ENCODE peak calls at places on chromosome 21, in nine cellular contexts. J is WTC11, X is fibroblast of the aortic adventitia, O is cardiac muscle cell, T is DND-41, P is IMR-90, U is colonic mucosa, Q is ovary, V is AG10803. Z is an unnamed sample.

GRCh38 chr21:35818597-35818996 is 241.7 kb downstream of the SETD4 start:
- DNase-seq in Q (no peak), T (peak), J (no peak), U (no peak), X (peak), O (no peak), V (no peak), P (no peak), Z (no peak)

GRCh38 chr21:33640697-33641338 is 723 bp downstream of the CRYZL1 start:
- DNase-seq in O (peak), Q (peak), V (peak), J (no peak), P (peak), U (peak), X (peak), T (peak), Z (no peak)

GRCh38 chr21:10272216-10272615 is 249.2 kb upstream of the TPTE start:
- DNase-seq in P (no peak), Q (no peak), O (no peak), U (no peak), X (no peak), J (no peak), T (no peak), V (no peak), Z (peak)

GRCh38 chr21:36461918-36462486 is 17.9 kb downstream of the CLDN14 start:
- DNase-seq in U (peak), X (no peak), V (no peak), T (no peak), J (no peak), P (no peak), O (no peak), Q (no peak), Z (no peak)

GRCh38 chr21:32814528-32814927 is 43.0 kb upstream of the PAXBP1 start:
- DNase-seq in U (no peak), V (no peak), J (no peak), T (no peak), Q (no peak), P (no peak), O (no peak), X (no peak), Z (no peak)

GRCh38 chr21:39232926-39233325 is 49.7 kb upstream of the PSMG1 start:
- DNase-seq in V (no peak), U (no peak), Q (no peak), J (no peak), X (peak), O (peak), P (peak), T (no peak), Z (no peak)

GRCh38 chr21:34743831-34744230 is 75.0 kb downstream of the CLIC6 start:
- DNase-seq in X (peak), U (peak), T (no peak), P (peak), V (peak), O (peak), J (no peak), Q (no peak), Z (no peak)

GRCh38 chr21:34983680-34984086 is 65.4 kb downstream of the RUNX1 start:
- DNase-seq in Q (no peak), J (no peak), U (no peak), T (peak), X (peak), O (no peak), P (peak), V (peak), Z (no peak)

GRCh38 chr21:10627316-10627863 is 106.0 kb downstream of the TPTE start:
- DNase-seq in O (no peak), J (no peak), P (no peak), T (no peak), Q (no peak), V (no peak), X (no peak), U (no peak), Z (no peak)

GRCh38 chr21:35473496-35473895 is 424.4 kb upstream of the RUNX1 start:
- DNase-seq in J (no peak), Q (no peak), O (no peak), U (no peak), V (no peak), P (no peak), X (no peak), T (peak), Z (no peak)

GRCh38 chr21:34807146-34807880 is 138.5 kb downstream of the CLIC6 start:
- DNase-seq in P (peak), J (no peak), V (peak), Q (no peak), O (peak), X (peak), T (no peak), U (no peak), Z (no peak)

GRCh38 chr21:38769253-38769780 is 36.4 kb upstream of the ETS2 start:
- DNase-seq in T (no peak), P (peak), O (peak), X (peak), J (no peak), U (no peak), Q (no peak), V (peak), Z (no peak)

GRCh38 chr21:36246080-36246631 is 73.8 kb upstream of the MORC3 start:
- DNase-seq in V (no peak), P (no peak), X (no peak), J (no peak), U (peak), T (no peak), O (no peak), Q (no peak), Z (no peak)

GRCh38 chr21:30044447-30045064 is 104.8 kb upstream of the GRIK1 start:
- DNase-seq in V (peak), Q (no peak), P (peak), X (peak), T (no peak), J (no peak), U (peak), O (peak), Z (peak)

GRCh38 chr21:14766241-14766640 is 220.1 kb upstream of the SAMSN1 start:
- DNase-seq in O (no peak), J (peak), X (no peak), V (no peak), U (no peak), Q (no peak), P (no peak), T (no peak), Z (no peak)

GRCh38 chr21:33684923-33685560 is 42.7 kb downstream of the ITSN1 start:
- DNase-seq in O (peak), U (no peak), Q (no peak), P (peak), V (no peak), X (peak), J (no peak), T (no peak), Z (no peak)

GRCh38 chr21:18369115-18369514 is 34.5 kb downstream of the TMPRSS15 start:
- DNase-seq in T (no peak), U (no peak), X (peak), Q (no peak), V (no peak), P (no peak), J (no peak), O (no peak), Z (peak)

GRCh38 chr21:35051287-35051818 is 2.3 kb upstream of the RUNX1 start:
- DNase-seq in Q (peak), T (peak), V (peak), J (peak), U (peak), X (peak), P (peak), O (peak), Z (peak)

GRCh38 chr21:41678944-41679343 is 87.9 kb downstream of the RIPK4 start:
- DNase-seq in T (no peak), V (peak), P (peak), J (peak), U (peak), O (peak), Q (peak), X (peak), Z (peak)

GRCh38 chr21:33642896-33643657 is 776 bp downstream of the ITSN1 start:
- DNase-seq in X (peak), U (peak), O (peak), V (peak), P (peak), J (peak), Q (peak), T (peak), Z (no peak)

GRCh38 chr21:39610705-39611104 is 2.0 kb upstream of the B3GALT5 start:
- DNase-seq in J (peak), U (peak), V (no peak), Q (no peak), O (no peak), P (no peak), T (no peak), X (no peak), Z (no peak)

GRCh38 chr21:41583274-41583790 is 75.4 kb upstream of the TMPRSS2 start:
- DNase-seq in J (no peak), Q (no peak), V (no peak), P (peak), T (no peak), U (no peak), O (no peak), X (no peak), Z (no peak)

GRCh38 chr21:33162436-33162921 is 67.3 kb upstream of the IFNAR2 start:
- DNase-seq in T (no peak), P (no peak), J (no peak), U (no peak), X (no peak), V (no peak), O (no peak), Q (no peak), Z (no peak)

GRCh38 chr21:15992171-15992570 is 262.4 kb downstream of the USP25 start:
- DNase-seq in P (peak), X (peak), J (no peak), U (no peak), V (no peak), Q (no peak), O (no peak), T (no peak), Z (no peak)

GRCh38 chr21:42223826-42224575 is 5.1 kb downstream of the ABCG1 start:
- DNase-seq in V (no peak), T (peak), O (no peak), X (no peak), Q (no peak), U (no peak), J (no peak), P (no peak), Z (no peak)

GRCh38 chr21:34129039-34129891 is 55.9 kb downstream of the MRPS6 start:
- DNase-seq in J (no peak), Q (peak), X (peak), O (peak), P (peak), V (peak), T (peak), U (peak), Z (peak)

GRCh38 chr21:10521091-10521598 is at the start of gene TPTE:
- DNase-seq in T (no peak), O (no peak), V (no peak), J (no peak), P (no peak), Q (no peak), X (no peak), U (no peak), Z (no peak)

GRCh38 chr21:41677671-41678015 is 89.2 kb downstream of the RIPK4 start:
- DNase-seq in J (no peak), X (no peak), V (no peak), T (no peak), U (no peak), Q (no peak), P (no peak), O (no peak), Z (no peak)

GRCh38 chr21:35198004-35198403 is 148.9 kb upstream of the RUNX1 start:
- DNase-seq in V (peak), P (peak), U (no peak), X (peak), J (no peak), O (peak), T (no peak), Q (no peak), Z (no peak)

GRCh38 chr21:15211491-15212133 is 146.8 kb upstream of the NRIP1 start:
- DNase-seq in V (no peak), Q (no peak), O (no peak), P (no peak), U (no peak), J (no peak), X (no peak), T (no peak), Z (no peak)

GRCh38 chr21:14290584-14290983 is 74.6 kb downstream of the RBM11 start:
- DNase-seq in T (no peak), J (no peak), V (no peak), X (no peak), P (no peak), Q (no peak), O (no peak), U (no peak), Z (no peak)

GRCh38 chr21:38806153-38806941 is 618 bp downstream of the ETS2 start:
- DNase-seq in V (no peak), U (peak), J (peak), O (no peak), P (no peak), X (no peak), T (peak), Q (peak), Z (peak)

GRCh38 chr21:15293251-15293650 is 228.5 kb upstream of the NRIP1 start:
- DNase-seq in Q (no peak), J (no peak), P (peak), V (peak), U (no peak), X (peak), T (no peak), O (peak), Z (no peak)

GRCh38 chr21:41032536-41032935 is 135.4 kb upstream of the BACE2 start:
- DNase-seq in Q (no peak), J (no peak), X (no peak), P (no peak), T (no peak), V (peak), U (no peak), O (no peak), Z (no peak)

GRCh38 chr21:38323721-38324591 is 67.2 kb downstream of the KCNJ15 start:
- DNase-seq in T (no peak), U (no peak), O (peak), Q (no peak), J (no peak), P (peak), V (peak), X (peak), Z (no peak)

GRCh38 chr21:25421327-25422028 is 185.8 kb downstream of the MRPL39 start:
- DNase-seq in V (peak), X (peak), U (no peak), J (peak), Q (no peak), T (peak), P (peak), O (peak), Z (peak)
- TF ChIP-seq CTCF in V (peak), X (peak), U (no peak), J (peak), Q (no peak), T (peak), P (peak), O (peak), Z (peak)

DNA sequence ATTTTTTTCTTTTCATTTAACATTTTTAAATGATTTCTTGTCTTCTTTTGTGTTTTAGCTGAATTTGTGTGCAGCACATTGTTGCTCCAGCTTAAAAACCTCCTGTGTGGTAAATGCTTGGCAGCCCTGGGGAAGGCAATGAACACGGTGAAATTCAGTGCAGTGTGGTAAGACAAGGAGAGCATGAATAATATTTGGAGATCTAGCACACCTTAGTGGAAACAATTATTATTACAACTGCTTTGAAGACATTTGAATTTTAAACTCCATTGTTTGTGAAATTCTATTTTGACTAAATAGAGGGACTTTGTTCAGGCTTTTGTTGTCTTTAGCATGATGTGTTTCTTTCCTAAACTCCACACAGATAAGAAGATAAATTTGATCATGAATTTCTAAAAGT is 242.6 kb upstream of the CXADR start:
- DNase-seq in V (peak), T (peak), O (peak), X (peak), U (no peak), P (peak), Q (peak), J (no peak), Z (no peak)
- TF ChIP-seq CTCF in V (peak), T (peak), O (peak), X (peak), U (no peak), P (peak), Q (peak), J (no peak), Z (peak)

DNA sequence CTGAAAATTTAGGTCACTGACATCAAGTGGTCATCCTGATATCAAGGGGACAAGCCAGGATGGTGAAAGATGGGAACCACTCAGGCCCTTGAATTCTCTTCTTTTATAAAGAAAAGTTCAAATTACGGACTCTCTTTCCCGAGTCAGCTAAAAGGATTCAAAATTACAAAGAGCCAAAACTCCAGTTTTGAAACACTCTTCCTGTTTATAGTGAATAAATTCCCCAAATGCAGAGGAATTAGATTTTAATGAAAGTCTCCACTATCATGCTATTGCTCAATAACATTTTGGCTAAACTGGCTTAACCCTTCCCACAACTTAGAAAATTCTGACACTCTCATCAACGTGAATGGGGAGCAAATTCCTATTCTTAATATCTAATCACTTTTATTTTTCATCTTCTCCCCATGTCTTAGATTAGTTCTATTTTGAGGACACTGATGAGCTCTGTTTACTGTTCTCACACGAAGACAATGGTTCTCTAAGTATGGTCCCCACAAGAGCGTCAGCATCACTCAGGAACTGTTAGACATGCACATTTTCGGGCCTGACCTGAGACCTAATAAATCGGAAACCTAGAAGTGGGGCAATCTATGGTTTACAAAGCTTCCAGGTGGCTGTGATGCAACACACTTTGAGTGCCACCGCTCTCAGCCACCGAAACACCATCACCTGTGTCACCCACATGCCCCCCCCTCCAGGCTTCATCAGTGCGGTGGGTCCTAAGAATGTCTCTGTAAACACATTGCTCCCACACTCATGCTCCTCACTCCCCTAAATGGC is 64.4 kb upstream of the TIAM1 start:
- DNase-seq in T (no peak), J (no peak), P (no peak), U (no peak), Q (no peak), O (peak), X (no peak), V (no peak), Z (no peak)
- TF ChIP-seq CTCF in T (no peak), J (no peak), P (no peak), U (no peak), Q (no peak), O (no peak), X (no peak), V (no peak), Z (no peak)

DNA sequence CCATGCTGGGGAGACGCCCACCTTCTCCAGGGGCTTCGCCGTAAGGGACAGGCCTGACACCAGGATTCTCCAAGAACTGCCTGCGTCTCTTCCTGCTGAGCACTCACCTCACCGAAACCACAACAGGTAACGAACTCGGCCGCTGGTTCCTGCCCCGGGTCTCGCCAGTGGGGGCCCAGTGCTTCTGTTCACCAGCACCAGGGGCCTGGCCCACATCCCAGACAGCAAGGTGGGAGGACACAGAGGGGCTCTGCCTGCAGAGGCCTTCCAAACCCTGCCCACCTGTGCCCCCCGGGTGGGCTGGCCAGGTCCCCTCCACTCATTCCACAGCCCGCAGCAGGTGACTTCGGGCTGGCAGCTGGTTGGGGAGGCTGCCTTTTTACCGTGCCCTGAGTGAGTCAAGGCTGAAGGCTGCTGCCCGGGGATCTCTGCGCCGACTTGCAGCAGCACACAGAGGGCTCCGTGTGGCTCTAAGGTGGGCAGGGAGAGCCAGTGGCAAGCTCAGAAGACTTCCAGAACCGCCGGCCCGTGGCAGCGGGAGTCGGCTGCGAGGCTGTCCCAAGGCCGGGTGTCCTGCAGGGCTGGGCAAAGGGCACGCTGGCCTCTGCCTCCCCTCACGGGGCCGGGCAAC is 14.7 kb upstream of the COL18A1 start:
- DNase-seq in V (no peak), O (no peak), U (no peak), X (no peak), P (no peak), J (no peak), T (no peak), Q (peak), Z (no peak)
- TF ChIP-seq CTCF in V (no peak), O (no peak), U (no peak), X (no peak), P (no peak), J (no peak), T (no peak), Q (no peak), Z (no peak)

GRCh38 chr21:25565272-25566199 is 41.7 kb downstream of the MRPL39 start:
- DNase-seq in V (no peak), X (no peak), T (no peak), Q (no peak), J (no peak), U (no peak), P (no peak), O (no peak), Z (no peak)

GRCh38 chr21:25568230-25568629 is 39.1 kb downstream of the MRPL39 start:
- DNase-seq in P (peak), V (peak), T (no peak), J (no peak), O (peak), U (peak), Q (peak), X (peak), Z (peak)

GRCh38 chr21:25569084-25569483 is 38.2 kb downstream of the MRPL39 start:
- DNase-seq in P (peak), X (no peak), Q (no peak), J (no peak), U (no peak), V (no peak), O (no peak), T (no peak), Z (no peak)

GRCh38 chr21:25566645-25567044 is 40.6 kb downstream of the MRPL39 start:
- DNase-seq in O (no peak), P (no peak), Q (no peak), U (no peak), V (no peak), X (no peak), J (no peak), T (no peak), Z (no peak)

GRCh38 chr21:25567472-25567871 is 39.8 kb downstream of the MRPL39 start:
- DNase-seq in P (no peak), U (no peak), O (no peak), V (no peak), T (no peak), X (no peak), Q (no peak), J (no peak), Z (no peak)
- TF ChIP-seq CTCF in P (no peak), U (no peak), O (no peak), V (no peak), T (no peak), X (no peak), Q (no peak), J (no peak), Z (no peak)

GRCh38 chr21:26846036-26846931 is 1.1 kb upstream of the ADAMTS1 start:
- DNase-seq in V (peak), P (peak), T (no peak), X (peak), O (peak), Q (peak), U (peak), J (peak), Z (peak)
- TF ChIP-seq CTCF in V (peak), P (peak), T (no peak), X (peak), O (no peak), Q (peak), U (no peak), J (no peak), Z (peak)

GRCh38 chr21:27045281-27045985 is 78.5 kb upstream of the ADAMTS5 start:
- DNase-seq in J (no peak), O (no peak), P (no peak), T (no peak), X (peak), U (no peak), V (peak), Q (no peak), Z (no peak)

GRCh38 chr21:27043377-27043776 is 76.5 kb upstream of the ADAMTS5 start:
- DNase-seq in T (no peak), V (no peak), P (no peak), O (no peak), U (no peak), Q (no peak), J (no peak), X (no peak), Z (no peak)

GRCh38 chr21:27047331-27048314 is 80.7 kb upstream of the ADAMTS5 start:
- DNase-seq in T (no peak), X (peak), V (peak), P (peak), U (no peak), O (no peak), J (no peak), Q (no peak), Z (no peak)
- TF ChIP-seq CTCF in T (no peak), X (no peak), V (no peak), P (no peak), U (no peak), O (no peak), J (no peak), Q (no peak), Z (no peak)

Z was measured in endothelial cell.